ENCODE peak calls at places on chromosomes 6 and 20, in ten cellular contexts. B, K, E, O, W, L, U, Y, Z and C are unnamed samples.

GRCh38 chr6:84728602-84729001 is 35.8 kb downstream of the TBX18 start:
- DNase-seq in O (no peak), Y (no peak), W (peak; percentile 23), B (no peak), E (no peak), K (no peak), U (no peak), L (peak; percentile 5), Z (no peak), C (peak; percentile 22)

GRCh38 chr6:11346516-11346915 is 114.0 kb upstream of the NEDD9 start:
- DNase-seq in Z (no peak), Y (no peak), K (no peak), W (no peak), B (no peak), E (no peak), U (no peak), L (peak; percentile 82), O (no peak), C (no peak)

GRCh38 chr6:126041516-126042447 is 55.4 kb downstream of the TRMT11 start:
- DNase-seq in U (no peak), Y (no peak), Z (no peak), E (no peak), B (no peak), K (no peak), O (no peak), L (no peak), W (peak; percentile 14), C (no peak)

GRCh38 chr6:84536914-84537638 is 227.3 kb downstream of the TBX18 start:
- DNase-seq in B (no peak), W (no peak), Z (no peak), E (no peak), U (no peak), Y (no peak), K (no peak), O (no peak), L (no peak), C (peak; percentile 2)

GRCh38 chr6:85110943-85111342 is 338.9 kb upstream of the NT5E start:
- DNase-seq in K (no peak), B (no peak), O (no peak), W (no peak), E (no peak), L (no peak), Y (no peak), U (no peak), Z (no peak), C (no peak)

GRCh38 chr20:53291548-53291947 is 302.1 kb downstream of the ZNF217 start:
- DNase-seq in O (no peak), B (no peak), K (no peak), W (no peak), Y (no peak), L (peak; percentile 16), Z (peak; percentile 9), E (no peak), U (no peak), C (no peak)

GRCh38 chr6:101080597-101080996 is 199.5 kb upstream of the ASCC3 start:
- DNase-seq in W (peak; percentile 39), K (no peak), L (no peak), O (no peak), Z (no peak), U (no peak), E (no peak), Y (no peak), B (no peak), C (no peak)

GRCh38 chr20:1942061-1942460 is 46.9 kb downstream of the SIRPA start:
- DNase-seq in K (no peak), B (no peak), Y (no peak), O (no peak), Z (no peak), E (no peak), L (no peak), U (no peak), W (no peak), C (no peak)

GRCh38 chr20:5592823-5593761 is 157.1 kb upstream of the SHLD1 start:
- DNase-seq in W (no peak), L (peak; percentile 48), Z (no peak), O (no peak), U (no peak), B (no peak), K (no peak), E (no peak), Y (no peak), C (peak; percentile 21)

GRCh38 chr6:87473419-87473903 is 687 bp downstream of the SLC35A1 start:
- DNase-seq in E (no peak), U (no peak), B (peak; percentile 68), Z (peak; percentile 14), O (peak; percentile 61), K (no peak), L (peak; percentile 70), W (peak; percentile 42), Y (peak; percentile 58), C (peak; percentile 22)

GRCh38 chr20:5720696-5721095 is 29.5 kb upstream of the SHLD1 start:
- DNase-seq in E (no peak), B (no peak), L (no peak), U (no peak), K (no peak), W (no peak), Y (no peak), O (no peak), Z (no peak), C (no peak)

DNA sequence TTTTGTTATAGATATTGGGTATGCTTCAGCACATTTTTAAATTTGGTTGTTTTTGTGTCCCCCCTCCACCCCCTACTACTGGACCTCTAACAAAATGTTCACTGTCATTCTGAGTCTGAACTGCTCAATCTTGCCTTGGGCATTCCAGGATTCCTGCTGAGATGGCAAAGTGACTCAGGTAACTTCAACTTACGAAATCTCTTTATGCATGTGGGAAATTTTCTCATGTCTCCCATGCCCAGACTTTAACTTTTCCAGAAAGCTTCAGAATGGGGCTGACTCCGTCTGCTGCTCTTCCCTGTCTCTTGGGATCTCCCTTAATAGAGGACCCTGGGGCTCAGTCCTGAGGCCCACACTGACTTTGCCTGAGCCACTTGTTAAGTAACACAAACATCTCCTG is 14.0 kb downstream of the CYP39A1 start:
- DNase-seq in B (no peak), O (no peak), W (no peak), L (no peak), Z (no peak), K (no peak), Y (no peak), E (no peak), U (no peak), C (no peak)
- H3K4me3 ChIP-seq in B (no peak overlapping the region), O (no peak overlapping the region), W (no peak overlapping the region), L (no peak overlapping the region), Z (no peak overlapping the region), K (no peak overlapping the region), Y (no peak overlapping the region), E (no peak overlapping the region), U (no peak overlapping the region), C (no peak overlapping the region)

DNA sequence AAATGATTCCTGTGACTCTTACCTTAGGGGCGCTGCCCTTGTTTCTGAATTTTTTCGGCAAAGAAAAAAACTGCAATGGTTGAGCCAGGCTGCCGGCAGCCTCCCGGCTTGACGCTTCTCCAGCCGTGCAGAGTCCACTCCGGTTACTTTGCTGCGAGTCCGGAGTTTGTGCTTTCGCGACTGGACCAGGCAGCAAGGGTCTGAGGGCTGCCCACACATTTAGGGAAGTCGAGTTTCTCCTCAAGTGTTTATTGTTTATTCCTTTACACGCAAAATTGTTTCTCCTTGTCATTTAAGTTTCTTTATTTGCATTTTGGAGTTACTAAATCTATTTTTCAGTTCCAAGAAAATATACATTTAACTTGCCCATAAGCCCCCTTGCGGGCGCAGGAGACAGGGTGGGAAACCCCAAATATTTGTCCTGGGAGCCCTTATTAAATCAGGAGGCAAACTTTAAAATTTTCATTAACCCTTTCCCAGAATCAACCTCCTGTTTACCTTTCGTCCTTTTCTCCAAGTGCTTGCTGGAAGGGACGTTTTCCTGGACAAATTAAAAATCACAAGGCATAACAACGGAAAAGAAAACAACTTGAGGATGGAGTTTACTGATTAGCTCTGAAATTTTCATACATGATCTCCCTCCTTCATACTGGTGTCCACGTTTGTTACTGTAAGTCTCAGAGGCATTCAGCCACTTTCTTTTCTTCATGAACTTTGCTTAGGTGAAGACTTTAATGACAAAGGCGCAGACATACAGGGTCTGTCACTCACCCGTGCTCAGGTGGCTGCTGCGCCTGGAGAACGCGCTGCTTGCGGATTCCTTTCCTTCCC is 1.7 kb upstream of the PDE10A start:
- DNase-seq in U (no peak), L (no peak), Y (no peak), Z (no peak), E (no peak), K (no peak), B (no peak), O (no peak), W (no peak), C (no peak)
- H3K4me3 ChIP-seq in U (peak overlapping the region; percentile 93), L (no peak overlapping the region), Y (no peak overlapping the region), Z (no peak overlapping the region), E (no peak overlapping the region), K (peak overlapping the region; percentile 90), B (no peak overlapping the region), O (no peak overlapping the region), W (no peak overlapping the region), C (no peak overlapping the region)

GRCh38 chr20:11686195-11686594 is 231.5 kb upstream of the BTBD3 start:
- DNase-seq in U (no peak), K (no peak), Y (no peak), Z (no peak), B (no peak), E (no peak), W (no peak), L (no peak), O (no peak), C (no peak)
- H3K4me3 ChIP-seq in U (no peak overlapping the region), K (no peak overlapping the region), Y (no peak overlapping the region), Z (no peak overlapping the region), B (no peak overlapping the region), E (no peak overlapping the region), W (no peak overlapping the region), L (no peak overlapping the region), O (no peak overlapping the region), C (no peak overlapping the region)

GRCh38 chr6:470901-471448 is 79.4 kb downstream of the IRF4 start:
- DNase-seq in E (no peak), Z (no peak), K (no peak), Y (no peak), B (no peak), U (no peak), L (peak; percentile 65), W (no peak), O (no peak), C (no peak)

GRCh38 chr6:473759-474453 is 82.4 kb downstream of the IRF4 start:
- DNase-seq in L (no peak), W (no peak), O (no peak), Z (no peak), B (no peak), K (no peak), Y (no peak), E (no peak), U (no peak), C (no peak)

GRCh38 chr6:473356-473755 is 81.8 kb downstream of the IRF4 start:
- DNase-seq in Z (no peak), K (no peak), Y (no peak), E (no peak), O (no peak), B (no peak), L (no peak), U (no peak), W (no peak), C (no peak)

GRCh38 chr6:474454-475185 is 83.1 kb downstream of the IRF4 start:
- DNase-seq in O (peak; percentile 66), W (no peak), K (no peak), U (no peak), Z (peak; percentile 19), B (peak; percentile 51), Y (peak; percentile 66), E (no peak), L (peak; percentile 86), C (peak; percentile 79)

DNA sequence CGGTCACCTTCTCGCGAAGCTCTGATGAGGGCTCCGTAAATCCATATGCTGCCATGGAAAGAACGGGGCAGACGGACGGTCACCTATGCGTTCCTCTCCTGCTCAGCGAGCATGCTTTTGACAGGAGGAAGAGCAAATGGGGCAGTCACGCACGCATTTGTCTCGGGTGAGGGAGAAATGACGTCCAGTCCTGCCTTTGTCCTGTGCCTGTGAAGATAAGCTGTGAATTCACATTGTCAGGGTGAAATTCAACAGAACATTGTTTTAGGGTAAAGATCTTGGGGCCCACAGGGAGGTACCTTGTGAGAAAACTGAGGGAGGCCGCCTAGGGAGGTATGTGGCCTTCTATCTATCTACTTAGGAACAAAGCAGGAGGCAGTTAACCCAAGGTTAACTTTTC is 83.8 kb downstream of the IRF4 start:
- DNase-seq in Z (no peak), K (no peak), B (no peak), Y (no peak), E (no peak), O (no peak), W (no peak), L (no peak), U (no peak), C (no peak)
- H3K4me3 ChIP-seq in Z (no peak overlapping the region), K (no peak overlapping the region), B (no peak overlapping the region), Y (peak overlapping the region; percentile 9), E (no peak overlapping the region), O (no peak overlapping the region), W (no peak overlapping the region), L (no peak overlapping the region), U (no peak overlapping the region), C (no peak overlapping the region)